ENCODE peak calls at places on chromosome 7, in ten cellular contexts. One of them, this sample, is unnamed.

GRCh38 chr7:116776610-116777289 is 85.6 kb upstream of the CAPZA2 start:
- DNase-seq in left colon: no peak
- DNase-seq in astrocyte of the spinal cord: peak; percentile 91
- DNase-seq in NCI-H1417: no peak
- DNase-seq in left ventricle myocardium inferior: no peak
- DNase-seq in GM12891: no peak
- DNase-seq in BE2C: no peak
- DNase-seq in activated CD4-positive, alpha-beta T cell treated with anti-CD3 and anti-CD28 coated beads, Interleukin-2, amount 50 U/mL, for 48 hours: no peak
- DNase-seq in activated CD8-positive, alpha-beta memory T cell treated with anti-CD3 and anti-CD28 coated beads for 1 hour: no peak
- DNase-seq in endothelial cell: no peak
- DNase-seq in this sample: no peak

GRCh38 chr7:25856056-25856780 is 295.8 kb upstream of the NFE2L3 start:
- DNase-seq in astrocyte of the spinal cord: peak; percentile 32
- DNase-seq in activated CD4-positive, alpha-beta T cell treated with anti-CD3 and anti-CD28 coated beads, Interleukin-2, amount 50 U/mL, for 48 hours: no peak
- DNase-seq in NCI-H1417: peak; percentile 57
- DNase-seq in left colon: no peak
- DNase-seq in GM12891: no peak
- DNase-seq in activated CD8-positive, alpha-beta memory T cell treated with anti-CD3 and anti-CD28 coated beads for 1 hour: no peak
- DNase-seq in BE2C: peak; percentile 48
- DNase-seq in left ventricle myocardium inferior: no peak
- DNase-seq in endothelial cell: no peak
- DNase-seq in this sample: no peak

GRCh38 chr7:132708501-132708900 is 132.2 kb upstream of the PLXNA4 start:
- DNase-seq in astrocyte of the spinal cord: no peak
- DNase-seq in NCI-H1417: no peak
- DNase-seq in endothelial cell: no peak
- DNase-seq in left ventricle myocardium inferior: no peak
- DNase-seq in GM12891: no peak
- DNase-seq in left colon: no peak
- DNase-seq in activated CD4-positive, alpha-beta T cell treated with anti-CD3 and anti-CD28 coated beads, Interleukin-2, amount 50 U/mL, for 48 hours: no peak
- DNase-seq in BE2C: no peak
- DNase-seq in activated CD8-positive, alpha-beta memory T cell treated with anti-CD3 and anti-CD28 coated beads for 1 hour: no peak
- DNase-seq in this sample: no peak

GRCh38 chr7:149669121-149669818 is 104.1 kb downstream of the ZNF467 start:
- DNase-seq in endothelial cell: no peak
- DNase-seq in left ventricle myocardium inferior: no peak
- DNase-seq in GM12891: no peak
- DNase-seq in BE2C: no peak
- DNase-seq in NCI-H1417: no peak
- DNase-seq in left colon: no peak
- DNase-seq in activated CD8-positive, alpha-beta memory T cell treated with anti-CD3 and anti-CD28 coated beads for 1 hour: no peak
- DNase-seq in astrocyte of the spinal cord: peak; percentile 13
- DNase-seq in activated CD4-positive, alpha-beta T cell treated with anti-CD3 and anti-CD28 coated beads, Interleukin-2, amount 50 U/mL, for 48 hours: peak; percentile 2
- DNase-seq in this sample: no peak

GRCh38 chr7:114889646-114890285 is 32.1 kb upstream of the MDFIC start:
- DNase-seq in GM12891: no peak
- DNase-seq in astrocyte of the spinal cord: peak; percentile 96
- DNase-seq in BE2C: no peak
- DNase-seq in left ventricle myocardium inferior: no peak
- DNase-seq in activated CD4-positive, alpha-beta T cell treated with anti-CD3 and anti-CD28 coated beads, Interleukin-2, amount 50 U/mL, for 48 hours: no peak
- DNase-seq in activated CD8-positive, alpha-beta memory T cell treated with anti-CD3 and anti-CD28 coated beads for 1 hour: no peak
- DNase-seq in left colon: no peak
- DNase-seq in NCI-H1417: no peak
- DNase-seq in endothelial cell: no peak
- DNase-seq in this sample: no peak

GRCh38 chr7:265998-266850 is 23.7 kb upstream of the FOXL3 start:
- DNase-seq in activated CD4-positive, alpha-beta T cell treated with anti-CD3 and anti-CD28 coated beads, Interleukin-2, amount 50 U/mL, for 48 hours: no peak
- DNase-seq in endothelial cell: no peak
- DNase-seq in left colon: peak; percentile 51
- DNase-seq in GM12891: no peak
- DNase-seq in left ventricle myocardium inferior: no peak
- DNase-seq in astrocyte of the spinal cord: no peak
- DNase-seq in activated CD8-positive, alpha-beta memory T cell treated with anti-CD3 and anti-CD28 coated beads for 1 hour: no peak
- DNase-seq in NCI-H1417: no peak
- DNase-seq in BE2C: no peak
- DNase-seq in this sample: no peak

GRCh38 chr7:87179180-87179579 is 26.9 kb downstream of the DMTF1 start:
- DNase-seq in NCI-H1417: no peak
- DNase-seq in activated CD8-positive, alpha-beta memory T cell treated with anti-CD3 and anti-CD28 coated beads for 1 hour: no peak
- DNase-seq in BE2C: no peak
- DNase-seq in astrocyte of the spinal cord: no peak
- DNase-seq in endothelial cell: no peak
- DNase-seq in left colon: no peak
- DNase-seq in GM12891: no peak
- DNase-seq in activated CD4-positive, alpha-beta T cell treated with anti-CD3 and anti-CD28 coated beads, Interleukin-2, amount 50 U/mL, for 48 hours: no peak
- DNase-seq in left ventricle myocardium inferior: no peak
- DNase-seq in this sample: no peak

GRCh38 chr7:2775785-2776184 is 68.3 kb downstream of the GNA12 start:
- DNase-seq in BE2C: no peak
- DNase-seq in activated CD8-positive, alpha-beta memory T cell treated with anti-CD3 and anti-CD28 coated beads for 1 hour: no peak
- DNase-seq in GM12891: no peak
- DNase-seq in NCI-H1417: no peak
- DNase-seq in left ventricle myocardium inferior: no peak
- DNase-seq in astrocyte of the spinal cord: no peak
- DNase-seq in endothelial cell: no peak
- DNase-seq in activated CD4-positive, alpha-beta T cell treated with anti-CD3 and anti-CD28 coated beads, Interleukin-2, amount 50 U/mL, for 48 hours: no peak
- DNase-seq in left colon: no peak
- DNase-seq in this sample: no peak

GRCh38 chr7:13181221-13181620 is 493.8 kb downstream of the ARL4A start:
- DNase-seq in left colon: no peak
- DNase-seq in astrocyte of the spinal cord: no peak
- DNase-seq in endothelial cell: no peak
- DNase-seq in activated CD4-positive, alpha-beta T cell treated with anti-CD3 and anti-CD28 coated beads, Interleukin-2, amount 50 U/mL, for 48 hours: no peak
- DNase-seq in GM12891: no peak
- DNase-seq in BE2C: no peak
- DNase-seq in left ventricle myocardium inferior: no peak
- DNase-seq in NCI-H1417: peak; percentile 21
- DNase-seq in activated CD8-positive, alpha-beta memory T cell treated with anti-CD3 and anti-CD28 coated beads for 1 hour: no peak
- DNase-seq in this sample: no peak

GRCh38 chr7:1434891-1435670 is 24.2 kb downstream of the MICALL2 start:
- DNase-seq in left colon: no peak
- DNase-seq in activated CD4-positive, alpha-beta T cell treated with anti-CD3 and anti-CD28 coated beads, Interleukin-2, amount 50 U/mL, for 48 hours: no peak
- DNase-seq in endothelial cell: no peak
- DNase-seq in astrocyte of the spinal cord: no peak
- DNase-seq in left ventricle myocardium inferior: no peak
- DNase-seq in BE2C: no peak
- DNase-seq in NCI-H1417: no peak
- DNase-seq in activated CD8-positive, alpha-beta memory T cell treated with anti-CD3 and anti-CD28 coated beads for 1 hour: no peak
- DNase-seq in GM12891: no peak
- DNase-seq in this sample: no peak

GRCh38 chr7:157574120-157574519 is 237.3 kb downstream of the DNAJB6 start:
- DNase-seq in left colon: no peak
- DNase-seq in left ventricle myocardium inferior: no peak
- DNase-seq in activated CD4-positive, alpha-beta T cell treated with anti-CD3 and anti-CD28 coated beads, Interleukin-2, amount 50 U/mL, for 48 hours: no peak
- DNase-seq in astrocyte of the spinal cord: no peak
- DNase-seq in GM12891: no peak
- DNase-seq in endothelial cell: no peak
- DNase-seq in activated CD8-positive, alpha-beta memory T cell treated with anti-CD3 and anti-CD28 coated beads for 1 hour: no peak
- DNase-seq in NCI-H1417: no peak
- DNase-seq in BE2C: no peak
- DNase-seq in this sample: no peak

GRCh38 chr7:43294080-43294630 is 181.7 kb downstream of the HECW1 start:
- DNase-seq in NCI-H1417: no peak
- DNase-seq in activated CD4-positive, alpha-beta T cell treated with anti-CD3 and anti-CD28 coated beads, Interleukin-2, amount 50 U/mL, for 48 hours: no peak
- DNase-seq in GM12891: no peak
- DNase-seq in BE2C: no peak
- DNase-seq in left ventricle myocardium inferior: no peak
- DNase-seq in activated CD8-positive, alpha-beta memory T cell treated with anti-CD3 and anti-CD28 coated beads for 1 hour: no peak
- DNase-seq in astrocyte of the spinal cord: peak; percentile 85
- DNase-seq in endothelial cell: no peak
- DNase-seq in left colon: no peak
- DNase-seq in this sample: no peak

GRCh38 chr7:83677180-83677866 is 28.4 kb upstream of the SEMA3E start:
- DNase-seq in left ventricle myocardium inferior: no peak
- DNase-seq in BE2C: peak; percentile 65
- DNase-seq in GM12891: no peak
- DNase-seq in NCI-H1417: peak; percentile 40
- DNase-seq in astrocyte of the spinal cord: peak; percentile 97
- DNase-seq in activated CD8-positive, alpha-beta memory T cell treated with anti-CD3 and anti-CD28 coated beads for 1 hour: no peak
- DNase-seq in left colon: no peak
- DNase-seq in activated CD4-positive, alpha-beta T cell treated with anti-CD3 and anti-CD28 coated beads, Interleukin-2, amount 50 U/mL, for 48 hours: no peak
- DNase-seq in endothelial cell: no peak
- DNase-seq in this sample: no peak

GRCh38 chr7:123821320-123821719 is 23.6 kb upstream of the HYAL4 start:
- DNase-seq in activated CD8-positive, alpha-beta memory T cell treated with anti-CD3 and anti-CD28 coated beads for 1 hour: no peak
- DNase-seq in left colon: no peak
- DNase-seq in endothelial cell: no peak
- DNase-seq in NCI-H1417: no peak
- DNase-seq in activated CD4-positive, alpha-beta T cell treated with anti-CD3 and anti-CD28 coated beads, Interleukin-2, amount 50 U/mL, for 48 hours: no peak
- DNase-seq in astrocyte of the spinal cord: no peak
- DNase-seq in GM12891: no peak
- DNase-seq in BE2C: no peak
- DNase-seq in left ventricle myocardium inferior: no peak
- DNase-seq in this sample: no peak

GRCh38 chr7:2353650-2354172 is 916 bp upstream of the EIF3B start:
- DNase-seq in astrocyte of the spinal cord: no peak
- DNase-seq in BE2C: peak; percentile 94
- DNase-seq in NCI-H1417: peak; percentile 96
- DNase-seq in endothelial cell: peak; percentile 84
- DNase-seq in left colon: peak; percentile 92
- DNase-seq in activated CD4-positive, alpha-beta T cell treated with anti-CD3 and anti-CD28 coated beads, Interleukin-2, amount 50 U/mL, for 48 hours: peak; percentile 90
- DNase-seq in GM12891: peak; percentile 88
- DNase-seq in left ventricle myocardium inferior: peak; percentile 91
- DNase-seq in activated CD8-positive, alpha-beta memory T cell treated with anti-CD3 and anti-CD28 coated beads for 1 hour: peak; percentile 67
- DNase-seq in this sample: peak; percentile 17

GRCh38 chr7:79451580-79451979 is 1.9 kb downstream of the MAGI2 start:
- DNase-seq in left ventricle myocardium inferior: no peak
- DNase-seq in left colon: no peak
- DNase-seq in activated CD4-positive, alpha-beta T cell treated with anti-CD3 and anti-CD28 coated beads, Interleukin-2, amount 50 U/mL, for 48 hours: no peak
- DNase-seq in BE2C: no peak
- DNase-seq in GM12891: no peak
- DNase-seq in astrocyte of the spinal cord: no peak
- DNase-seq in activated CD8-positive, alpha-beta memory T cell treated with anti-CD3 and anti-CD28 coated beads for 1 hour: no peak
- DNase-seq in NCI-H1417: no peak
- DNase-seq in endothelial cell: no peak
- DNase-seq in this sample: no peak

GRCh38 chr7:35893649-35894048 is 92.8 kb downstream of the SEPTIN7 start:
- DNase-seq in activated CD8-positive, alpha-beta memory T cell treated with anti-CD3 and anti-CD28 coated beads for 1 hour: no peak
- DNase-seq in BE2C: no peak
- DNase-seq in GM12891: no peak
- DNase-seq in left ventricle myocardium inferior: no peak
- DNase-seq in astrocyte of the spinal cord: no peak
- DNase-seq in left colon: no peak
- DNase-seq in endothelial cell: no peak
- DNase-seq in NCI-H1417: no peak
- DNase-seq in activated CD4-positive, alpha-beta T cell treated with anti-CD3 and anti-CD28 coated beads, Interleukin-2, amount 50 U/mL, for 48 hours: no peak
- DNase-seq in this sample: no peak

This sample was measured in cerebellar nuclear complex.